ENCODE peak calls at places on chromosomes 6 and 20, in six cellular contexts. M is endothelial cell of umbilical vein; C is CD8-positive, alpha-beta T cell; L is stomach; O is A549; Z is adrenal gland. N is an unnamed sample.

GRCh38 chr6:158324136-158324535 is 11.9 kb downstream of the TULP4 start:
- DNase-seq in M (no peak), C (no peak), L (no peak), O (no peak), Z (no peak), N (no peak)

GRCh38 chr6:34664270-34664971 is 32.1 kb downstream of the ILRUN start:
- DNase-seq in M (peak; percentile 74), C (no peak), L (no peak), O (no peak), Z (no peak), N (no peak)

GRCh38 chr6:132118144-132118543 is 167.0 kb upstream of the CCN2 start:
- DNase-seq in M (no peak), C (no peak), L (no peak), O (no peak), Z (no peak), N (no peak)

GRCh38 chr6:137297887-137298286 is 78.7 kb upstream of the IFNGR1 start:
- DNase-seq in M (peak; percentile 82), C (no peak), L (no peak), O (no peak), Z (peak; percentile 24), N (no peak)

GRCh38 chr6:65004283-65004682 is 702.7 kb downstream of the EYS start:
- DNase-seq in M (no peak), C (no peak), L (no peak), O (no peak), Z (no peak), N (no peak)

GRCh38 chr6:131782764-131783163 is 25.1 kb upstream of the ENPP1 start:
- DNase-seq in M (no peak), C (no peak), L (no peak), O (no peak), Z (no peak), N (no peak)

GRCh38 chr6:5665173-5665572 is 341.6 kb downstream of the NRN1 start:
- DNase-seq in M (no peak), C (peak; percentile 28), L (no peak), O (no peak), Z (no peak), N (no peak)

GRCh38 chr20:53873249-53873642 is 197.1 kb downstream of the BCAS1 start:
- DNase-seq in M (no peak), C (peak; percentile 18), L (no peak), O (no peak), Z (no peak), N (no peak)

GRCh38 chr6:134065706-134066105 is 13.3 kb upstream of the SLC2A12 start:
- DNase-seq in M (peak; percentile 30), C (no peak), L (no peak), O (no peak), Z (no peak), N (no peak)

GRCh38 chr6:135796884-135797283 is 54.6 kb upstream of the PDE7B start:
- DNase-seq in M (no peak), C (no peak), L (no peak), O (no peak), Z (no peak), N (no peak)

GRCh38 chr20:64241061-64241460 is 14.5 kb upstream of the PCMTD2 start:
- DNase-seq in M (no peak), C (no peak), L (no peak), O (no peak), Z (no peak), N (no peak)

GRCh38 chr20:62360854-62361798 is 6.0 kb downstream of the LAMA5 start:
- DNase-seq in M (no peak), C (no peak), L (no peak), O (no peak), Z (peak; percentile 26), N (no peak)
- H3K4me3 ChIP-seq in M (no peak overlapping the region), C (no peak overlapping the region), L (peak overlapping the region; percentile 9), O (peak overlapping the region; percentile 100), Z (no peak overlapping the region), N (no peak overlapping the region)

GRCh38 chr6:36746251-36746650 is 48.6 kb downstream of the RAB44 start:
- DNase-seq in M (no peak), C (no peak), L (no peak), O (no peak), Z (no peak), N (no peak)
- H3K4me1 ChIP-seq in M (peaks cover 2% of the 10 kb centered on the region), C (no peaks in the 10 kb centered on the region), L (no peaks in the 10 kb centered on the region), O (peaks cover 21% of the 10 kb centered on the region), Z (no peaks in the 10 kb centered on the region), N (no peaks in the 10 kb centered on the region)

DNA sequence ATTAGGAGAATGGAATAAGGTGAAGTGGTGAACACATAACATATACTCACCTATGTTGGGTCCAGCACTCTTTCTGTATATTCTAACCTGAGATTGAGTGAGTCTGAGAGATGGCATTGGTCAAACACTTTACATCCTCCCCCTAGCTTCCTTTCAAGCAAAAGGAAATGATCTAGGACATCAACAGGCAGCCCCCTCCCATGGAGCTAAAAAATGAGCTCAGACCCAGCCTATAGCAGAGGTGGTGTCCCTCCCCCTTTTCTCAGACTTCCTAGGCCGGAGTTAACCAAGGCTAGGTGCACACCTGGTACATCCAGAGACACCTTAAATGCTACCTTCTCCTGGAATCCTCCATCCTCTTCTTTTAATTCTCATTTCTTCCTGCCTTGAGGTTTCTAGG is 5.5 kb upstream of the SDC4 start:
- DNase-seq in M (no peak), C (no peak), L (no peak), O (no peak), Z (no peak), N (no peak)
- H3K27ac ChIP-seq in M (no peak overlapping the region), C (no peak overlapping the region), L (peak overlapping the region; percentile 61), O (no peak overlapping the region), Z (peak overlapping the region; percentile 14), N (no peak overlapping the region)

DNA sequence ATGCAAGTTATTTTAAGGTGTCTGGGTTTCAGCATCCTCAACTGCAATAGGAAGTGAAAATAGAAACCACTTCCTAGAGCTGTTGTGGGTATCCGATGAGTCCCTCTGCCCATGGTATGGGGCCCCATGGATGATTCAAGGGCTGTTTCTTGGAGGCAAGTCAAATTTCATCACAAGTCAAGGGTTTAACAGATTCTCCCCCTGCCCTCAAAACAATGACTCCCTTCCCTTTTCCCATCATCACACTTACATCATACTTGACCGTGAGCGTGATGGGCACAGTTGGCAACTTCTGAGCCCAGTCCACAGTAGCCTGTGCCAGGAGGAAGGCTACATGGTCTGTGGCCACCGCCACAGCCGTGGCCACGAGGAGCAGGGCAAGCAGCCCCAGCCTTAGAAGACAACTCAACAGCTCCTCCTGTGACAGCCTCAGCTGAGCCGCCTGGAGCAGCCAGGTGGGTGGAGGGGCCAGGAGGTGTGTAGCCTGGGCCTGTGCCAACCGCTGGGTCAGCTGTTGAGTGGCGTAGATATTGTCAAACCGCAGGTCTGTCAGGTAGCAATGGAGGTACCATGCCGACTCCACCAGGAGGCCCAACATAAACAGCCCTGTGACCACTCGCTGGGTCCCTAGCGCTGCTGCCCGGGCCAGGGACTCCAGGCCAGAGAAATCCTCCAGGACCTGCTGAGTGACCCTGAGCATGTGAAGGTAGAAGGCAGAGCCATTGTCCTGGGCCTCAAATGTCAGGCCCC is 5.2 kb downstream of the OCSTAMP start:
- DNase-seq in M (no peak), C (no peak), L (no peak), O (no peak), Z (no peak), N (no peak)
- H3K4me3 ChIP-seq in M (no peak overlapping the region), C (no peak overlapping the region), L (no peak overlapping the region), O (no peak overlapping the region), Z (no peak overlapping the region), N (no peak overlapping the region)

GRCh38 chr20:41299899-41300298 is 17.6 kb downstream of the ZHX3 start:
- DNase-seq in M (no peak), C (no peak), L (no peak), O (no peak), Z (no peak), N (no peak)
- H3K4me1 ChIP-seq in M (peaks cover 16% of the 10 kb centered on the region), C (no peaks in the 10 kb centered on the region), L (no peaks in the 10 kb centered on the region), O (no peaks in the 10 kb centered on the region), Z (no peaks in the 10 kb centered on the region), N (peaks cover 5% of the 10 kb centered on the region)

GRCh38 chr20:9052136-9052535 is 16.8 kb upstream of the PLCB4 start:
- DNase-seq in M (no peak), C (no peak), L (no peak), O (no peak), Z (no peak), N (no peak)

GRCh38 chr20:9053108-9053507 is 15.8 kb upstream of the PLCB4 start:
- DNase-seq in M (no peak), C (no peak), L (no peak), O (no peak), Z (no peak), N (no peak)

GRCh38 chr20:9051508-9051907 is 17.4 kb upstream of the PLCB4 start:
- DNase-seq in M (peak; percentile 93), C (no peak), L (no peak), O (peak; percentile 75), Z (peak; percentile 30), N (peak; percentile 95)

GRCh38 chr20:9059931-9060330 is 9.0 kb upstream of the PLCB4 start:
- DNase-seq in M (no peak), C (no peak), L (no peak), O (no peak), Z (no peak), N (peak; percentile 36)

DNA sequence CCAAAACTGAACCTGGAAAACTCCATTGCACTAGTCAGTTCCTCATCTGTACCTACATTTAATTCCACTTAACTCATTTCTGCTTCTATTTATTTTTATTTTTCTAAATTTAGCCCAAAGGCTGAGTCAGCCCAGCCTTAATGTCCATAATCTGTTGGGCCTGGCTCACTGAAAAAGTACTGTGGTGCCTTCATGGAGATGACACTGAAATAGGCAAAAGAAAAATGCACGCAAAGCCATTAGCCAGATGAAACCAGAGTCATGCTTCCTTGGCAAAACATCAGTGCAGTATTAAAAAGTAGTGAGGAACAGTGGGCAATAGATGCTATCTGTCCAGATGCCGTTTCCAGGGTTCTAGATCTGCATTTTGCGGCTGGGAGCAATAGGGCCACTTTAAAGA is 14.7 kb upstream of the PLCB4 start:
- DNase-seq in M (no peak), C (no peak), L (no peak), O (no peak), Z (no peak), N (peak; percentile 61)
- H3K27ac ChIP-seq in M (no peak overlapping the region), C (no peak overlapping the region), L (no peak overlapping the region), O (peak overlapping the region; percentile 30), Z (no peak overlapping the region), N (peak overlapping the region; percentile 50)

GRCh38 chr6:693737-694038 is 749 bp upstream of the EXOC2 start:
- DNase-seq in M (no peak), C (no peak), L (no peak), O (no peak), Z (no peak), N (no peak)
- H3K4me3 ChIP-seq in M (peak overlapping the region; percentile 87), C (peak overlapping the region; percentile 89), L (peak overlapping the region; percentile 97), O (peak overlapping the region; percentile 95), Z (no peak overlapping the region), N (peak overlapping the region; percentile 93)